ENCODE peak calls at places on chromosomes 7 and 10, in six cellular contexts. N is GM10248, C is PC-3, Z is fibroblast of the aortic adventitia, H is natural killer cell, L is H9. X is an unnamed sample.

GRCh38 chr7:132919776-132920175 is 162.1 kb downstream of the CHCHD3 start:
- DNase-seq in N (no peak), C (no peak), Z (no peak), H (no peak), L (no peak), X (no peak)

GRCh38 chr7:2651336-2651735 is 19.6 kb downstream of the TTYH3 start:
- DNase-seq in N (no peak), C (no peak), Z (no peak), H (no peak), L (no peak), X (peak)

GRCh38 chr7:79227035-79227434 is 226.4 kb downstream of the MAGI2 start:
- DNase-seq in N (no peak), C (peak), Z (no peak), H (no peak), L (no peak), X (no peak)

GRCh38 chr7:81297317-81297716 is 378.5 kb upstream of the SEMA3C start:
- DNase-seq in N (no peak), C (no peak), Z (no peak), H (no peak), L (no peak), X (no peak)

GRCh38 chr7:24576171-24577052 is 3.2 kb downstream of the PALS2 start:
- DNase-seq in N (peak), C (peak), Z (peak), H (no peak), L (peak), X (peak)

GRCh38 chr7:144508702-144509101 is 105.2 kb upstream of the NOBOX start:
- DNase-seq in N (peak), C (no peak), Z (no peak), H (no peak), L (no peak), X (no peak)

GRCh38 chr7:99562832-99563231 is 4.4 kb downstream of the ZNF655 start:
- DNase-seq in N (no peak), C (peak), Z (peak), H (no peak), L (no peak), X (no peak)

GRCh38 chr7:91326516-91327209 is 62.4 kb downstream of the FZD1 start:
- DNase-seq in N (no peak), C (no peak), Z (no peak), H (no peak), L (no peak), X (no peak)

GRCh38 chr7:102467581-102468415 is 3.0 kb downstream of the LRWD1 start:
- DNase-seq in N (no peak), C (no peak), Z (no peak), H (no peak), L (no peak), X (no peak)

GRCh38 chr10:107614939-107615665 is 450.6 kb upstream of the SORCS1 start:
- DNase-seq in N (no peak), C (peak), Z (no peak), H (no peak), L (no peak), X (no peak)

GRCh38 chr7:36723951-36724664 is at the start of gene AOAH:
- DNase-seq in N (peak), C (no peak), Z (no peak), H (peak), L (no peak), X (no peak)

GRCh38 chr10:52318822-52319464 is 4.9 kb downstream of the DKK1 start:
- DNase-seq in N (no peak), C (peak), Z (peak), H (no peak), L (no peak), X (no peak)

GRCh38 chr10:126242352-126243260 is 145.7 kb downstream of the ADAM12 start:
- DNase-seq in N (no peak), C (no peak), Z (peak), H (no peak), L (no peak), X (no peak)

GRCh38 chr7:44046321-44047061 is 2.0 kb downstream of the DBNL start:
- DNase-seq in N (no peak), C (no peak), Z (no peak), H (no peak), L (no peak), X (no peak)

GRCh38 chr10:102117391-102118159 is 2.6 kb downstream of the LDB1 start:
- DNase-seq in N (peak), C (no peak), Z (peak), H (peak), L (peak), X (no peak)

GRCh38 chr10:131561897-131562296 is 250.4 kb upstream of the TCERG1L start:
- DNase-seq in N (no peak), C (no peak), Z (no peak), H (no peak), L (no peak), X (no peak)

GRCh38 chr7:27112960-27113949 is 10.8 kb upstream of the HOXA2 start:
- DNase-seq in N (no peak), C (peak), Z (peak), H (no peak), L (peak), X (no peak)

GRCh38 chr10:48819806-48820205 is 119.8 kb downstream of the LRRC18 start:
- DNase-seq in N (no peak), C (no peak), Z (no peak), H (no peak), L (no peak), X (no peak)

GRCh38 chr10:6037975-6038624 is 24.1 kb downstream of the IL2RA start:
- DNase-seq in N (no peak), C (no peak), Z (no peak), H (no peak), L (no peak), X (no peak)

GRCh38 chr7:4133491-4134044 is 548.5 kb upstream of the FOXK1 start:
- DNase-seq in N (no peak), C (no peak), Z (no peak), H (no peak), L (no peak), X (no peak)

GRCh38 chr7:54788664-54789063 is 29.7 kb upstream of the SEC61G start:
- DNase-seq in N (peak), C (peak), Z (peak), H (no peak), L (peak), X (no peak)

GRCh38 chr7:140653319-140654108 is 12.9 kb upstream of the DENND2A start:
- DNase-seq in N (peak), C (peak), Z (peak), H (no peak), L (peak), X (no peak)

GRCh38 chr7:33530664-33531063 is 374.7 kb upstream of the BMPER start:
- DNase-seq in N (no peak), C (no peak), Z (no peak), H (no peak), L (no peak), X (no peak)
- TF ChIP-seq CTCF in N (no peak), C (peak), Z (no peak), H (no peak), L (peak), X (no peak)

DNA sequence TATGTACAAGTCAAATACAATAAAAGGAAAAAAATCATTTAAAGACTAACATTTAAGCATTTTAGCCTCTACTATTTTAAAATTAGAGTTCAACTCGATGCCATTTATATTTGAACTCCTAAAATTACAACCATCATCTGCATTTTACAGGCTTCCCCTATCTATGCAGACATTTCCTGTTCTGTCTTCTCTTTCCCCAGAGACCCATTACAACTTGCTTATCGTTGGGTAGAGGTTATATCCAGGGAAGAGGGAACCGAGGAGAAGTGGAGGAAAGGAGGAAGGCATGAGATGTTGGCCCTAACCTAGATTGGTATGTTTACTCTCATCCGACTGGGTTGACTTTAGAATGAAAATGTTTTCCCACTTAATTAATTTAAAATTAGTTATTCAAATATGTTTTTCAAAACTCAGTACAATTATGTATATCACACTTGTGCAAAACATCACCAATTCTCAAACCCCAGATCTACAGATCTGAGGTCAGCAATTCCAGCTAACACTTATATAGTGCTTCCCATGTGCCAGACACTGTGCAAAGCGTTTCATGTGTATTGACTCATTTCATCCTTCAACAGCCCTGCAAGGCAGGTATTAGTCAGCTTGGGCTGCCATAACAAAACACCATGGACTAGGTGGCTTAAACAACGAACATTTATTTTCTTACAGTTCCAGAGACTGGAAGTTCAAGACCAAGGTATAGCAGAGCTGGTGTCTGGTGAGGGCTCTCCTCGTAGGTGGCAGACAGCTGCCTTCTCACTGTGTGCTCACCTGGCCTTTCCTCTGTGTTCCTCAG is 27.3 kb upstream of the HERPUD2 start:
- DNase-seq in N (no peak), C (no peak), Z (no peak), H (no peak), L (no peak), X (no peak)
- TF ChIP-seq CTCF in N (no peak), C (no peak), Z (no peak), H (no peak), L (no peak), X (no peak)

GRCh38 chr7:93447509-93447908 is 127.0 kb downstream of the CALCR start:
- DNase-seq in N (no peak), C (no peak), Z (no peak), H (no peak), L (no peak), X (no peak)

DNA sequence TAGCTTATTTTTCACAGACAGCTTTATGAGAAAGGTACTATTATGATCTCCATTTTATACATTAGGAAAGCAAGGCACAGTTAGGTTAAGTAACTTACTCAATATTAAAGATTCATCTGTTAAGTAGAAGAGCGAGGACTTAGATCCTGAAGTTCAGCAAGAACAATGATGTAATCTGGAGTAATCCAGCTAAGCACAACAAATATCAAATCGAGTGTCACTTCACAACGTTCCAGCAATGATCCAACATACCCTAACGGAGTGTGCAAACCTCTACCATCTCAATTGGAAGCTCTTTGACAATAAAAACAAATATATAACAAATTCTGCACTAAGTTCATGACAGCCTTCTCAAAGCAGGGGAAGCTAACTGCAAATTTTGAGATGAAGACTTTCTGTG is 121.3 kb downstream of the CALCR start:
- DNase-seq in N (no peak), C (no peak), Z (peak), H (no peak), L (no peak), X (no peak)
- TF ChIP-seq CTCF in N (no peak), C (no peak), Z (no peak), H (no peak), L (no peak), X (no peak)

GRCh38 chr10:27252267-27253000 is 11.8 kb upstream of the ACBD5 start:
- DNase-seq in N (peak), C (no peak), Z (peak), H (peak), L (peak), X (no peak)
- TF ChIP-seq CTCF in N (peak), C (no peak), Z (peak), H (peak), L (peak), X (no peak)

GRCh38 chr10:83682399-83682798 is 456.9 kb upstream of the GHITM start:
- DNase-seq in N (no peak), C (no peak), Z (no peak), H (no peak), L (no peak), X (no peak)
- TF ChIP-seq CTCF in N (no peak), C (no peak), Z (no peak), H (no peak), L (no peak), X (no peak)

DNA sequence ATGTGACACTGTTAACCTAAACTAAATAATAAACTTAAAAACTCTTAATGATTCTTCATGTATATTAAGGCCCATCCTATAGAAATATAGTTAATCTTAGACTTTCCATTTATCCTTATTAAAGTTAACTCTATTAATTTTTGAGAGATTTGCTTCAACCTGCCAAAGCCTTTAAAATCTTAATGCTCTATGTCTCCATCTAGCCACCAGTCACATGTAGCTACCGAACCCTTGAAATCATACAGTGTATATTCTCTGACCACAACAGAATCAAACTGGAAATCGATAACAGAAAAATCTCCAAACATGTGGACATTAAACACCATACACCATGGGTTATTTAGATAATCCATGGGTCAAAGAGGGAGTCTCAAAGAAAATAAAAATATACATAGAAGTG is 51.9 kb downstream of the ASZ1 start:
- DNase-seq in N (no peak), C (peak), Z (peak), H (no peak), L (no peak), X (no peak)
- TF ChIP-seq CTCF in N (no peak), C (peak), Z (peak), H (no peak), L (peak), X (no peak)

DNA sequence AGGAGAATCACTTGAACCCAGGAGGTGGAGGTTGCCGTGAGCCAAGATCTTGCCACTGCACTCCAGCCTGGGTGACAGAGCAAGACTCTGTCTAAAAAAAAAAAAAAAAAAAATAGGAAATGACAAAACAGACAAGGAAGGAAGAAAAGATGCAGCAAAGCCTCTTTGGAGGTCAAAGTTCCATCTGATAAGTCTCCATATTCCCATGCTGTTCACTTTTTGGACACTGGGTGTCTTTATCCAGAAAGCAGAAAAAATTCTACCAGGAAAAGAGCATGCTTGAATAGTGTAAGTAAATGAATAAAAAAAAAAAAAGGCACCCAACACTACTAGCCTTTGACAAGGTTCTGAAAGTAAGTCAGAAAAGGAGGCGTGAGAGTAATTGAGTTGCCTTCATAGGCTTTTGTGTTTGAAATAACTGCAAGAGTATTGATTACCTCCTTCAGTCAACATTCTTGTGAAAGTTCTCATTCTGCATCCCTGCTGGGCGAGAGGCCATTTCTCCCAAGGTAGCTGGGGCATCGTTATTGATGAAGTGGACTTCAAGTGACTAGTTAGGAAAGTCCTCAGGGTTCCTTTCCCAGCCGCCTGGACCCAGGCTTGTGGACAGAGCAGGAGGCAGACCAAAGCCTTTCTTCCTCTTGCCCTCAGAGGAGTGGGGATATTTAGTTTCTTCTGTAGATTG is 133.3 kb upstream of the KIF5B start:
- DNase-seq in N (no peak), C (peak), Z (peak), H (no peak), L (no peak), X (no peak)
- TF ChIP-seq CTCF in N (no peak), C (no peak), Z (peak), H (no peak), L (no peak), X (no peak)

GRCh38 chr10:104779701-104780100 is 138.6 kb downstream of the SORCS3 start:
- DNase-seq in N (no peak), C (no peak), Z (no peak), H (no peak), L (no peak), X (no peak)

GRCh38 chr10:104780946-104781345 is 139.9 kb downstream of the SORCS3 start:
- DNase-seq in N (no peak), C (no peak), Z (no peak), H (no peak), L (no peak), X (no peak)

GRCh38 chr10:104780165-104780564 is 139.1 kb downstream of the SORCS3 start:
- DNase-seq in N (no peak), C (no peak), Z (no peak), H (no peak), L (no peak), X (no peak)

DNA sequence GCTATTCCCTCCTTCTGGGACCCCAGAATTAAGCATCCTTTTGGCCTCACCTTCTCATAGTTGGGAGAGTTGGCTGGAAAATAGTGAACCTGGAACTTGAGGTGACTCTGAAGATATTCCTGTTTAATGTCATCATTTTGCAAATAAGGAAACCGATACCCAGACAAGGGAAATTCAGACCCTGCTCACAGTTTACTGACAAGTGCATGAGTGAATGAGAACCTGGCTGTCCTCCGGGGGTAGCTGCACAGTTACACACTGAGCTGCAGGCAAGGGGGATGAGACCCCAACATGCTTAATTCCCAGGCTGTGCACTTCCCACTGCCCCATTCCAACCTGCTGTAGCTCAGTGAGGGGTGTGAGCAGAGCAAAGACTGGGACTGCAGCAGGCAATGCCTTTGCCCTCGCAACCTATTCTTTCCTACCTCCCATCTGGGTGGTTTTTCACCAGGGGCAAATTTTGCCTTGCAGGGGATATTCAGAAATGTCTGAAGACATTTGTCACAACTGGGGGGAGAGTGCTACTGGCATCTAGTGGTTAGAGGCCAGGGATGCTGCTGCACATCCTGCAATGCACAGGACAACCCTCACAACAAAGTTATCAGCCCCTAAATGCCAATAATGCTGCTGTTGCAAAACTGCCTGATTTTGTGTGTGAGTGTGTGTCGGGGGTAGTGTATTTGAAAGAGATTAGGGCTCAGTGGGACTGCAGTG is 136.2 kb downstream of the SORCS3 start:
- DNase-seq in N (no peak), C (no peak), Z (no peak), H (no peak), L (no peak), X (no peak)
- TF ChIP-seq CTCF in N (no peak), C (no peak), Z (no peak), H (no peak), L (peak), X (no peak)